ENCODE peak calls at places on chromosomes 13 and 19, in four cellular contexts. B is tibial nerve, M is body of pancreas, F is heart left ventricle. C is an unnamed sample. For H3K27me3, the result is how much of the 10 kb centered on the place peaks cover.

GRCh38 chr19:12656899-12657571 is 9.5 kb downstream of the MAN2B1 start:
- DNase-seq in B (no peak), F (no peak), M (peak), C (no peak)

GRCh38 chr13:105105471-105105870 is 1430.0 kb downstream of the EFNB2 start:
- DNase-seq in M (no peak), F (no peak), B (no peak), C (no peak)

GRCh38 chr13:111337206-111337605 is 16.8 kb downstream of the TEX29 start:
- DNase-seq in B (no peak), F (no peak), M (no peak), C (peak)

GRCh38 chr13:78680064-78680463 is 21.1 kb upstream of the OBI1 start:
- DNase-seq in M (no peak), F (no peak), B (no peak), C (no peak)

GRCh38 chr13:108961542-108962125 is 332.2 kb downstream of the MYO16 start:
- DNase-seq in M (no peak), B (no peak), F (no peak), C (no peak)

GRCh38 chr13:97391201-97391600 is 42.8 kb upstream of the RAP2A start:
- DNase-seq in B (no peak), F (no peak), M (no peak), C (no peak)

GRCh38 chr19:5130371-5131030 is 161.6 kb downstream of the KDM4B start:
- DNase-seq in B (no peak), F (no peak), M (peak), C (no peak)

GRCh38 chr13:97308735-97309429 is 86.7 kb downstream of the MBNL2 start:
- DNase-seq in M (no peak), F (no peak), B (no peak), C (no peak)

GRCh38 chr13:38090913-38091312 is 221.3 kb upstream of the TRPC4 start:
- DNase-seq in B (no peak), M (no peak), F (no peak), C (no peak)

GRCh38 chr13:74092711-74093110 is 41.5 kb downstream of the KLF12 start:
- DNase-seq in M (no peak), F (no peak), B (no peak), C (no peak)

GRCh38 chr13:97142452-97142851 is 79.7 kb upstream of the MBNL2 start:
- DNase-seq in B (no peak), M (peak), F (peak), C (no peak)

GRCh38 chr13:27338816-27339215 is 68.2 kb downstream of the RASL11A start:
- DNase-seq in B (no peak), M (no peak), F (no peak), C (no peak)

DNA sequence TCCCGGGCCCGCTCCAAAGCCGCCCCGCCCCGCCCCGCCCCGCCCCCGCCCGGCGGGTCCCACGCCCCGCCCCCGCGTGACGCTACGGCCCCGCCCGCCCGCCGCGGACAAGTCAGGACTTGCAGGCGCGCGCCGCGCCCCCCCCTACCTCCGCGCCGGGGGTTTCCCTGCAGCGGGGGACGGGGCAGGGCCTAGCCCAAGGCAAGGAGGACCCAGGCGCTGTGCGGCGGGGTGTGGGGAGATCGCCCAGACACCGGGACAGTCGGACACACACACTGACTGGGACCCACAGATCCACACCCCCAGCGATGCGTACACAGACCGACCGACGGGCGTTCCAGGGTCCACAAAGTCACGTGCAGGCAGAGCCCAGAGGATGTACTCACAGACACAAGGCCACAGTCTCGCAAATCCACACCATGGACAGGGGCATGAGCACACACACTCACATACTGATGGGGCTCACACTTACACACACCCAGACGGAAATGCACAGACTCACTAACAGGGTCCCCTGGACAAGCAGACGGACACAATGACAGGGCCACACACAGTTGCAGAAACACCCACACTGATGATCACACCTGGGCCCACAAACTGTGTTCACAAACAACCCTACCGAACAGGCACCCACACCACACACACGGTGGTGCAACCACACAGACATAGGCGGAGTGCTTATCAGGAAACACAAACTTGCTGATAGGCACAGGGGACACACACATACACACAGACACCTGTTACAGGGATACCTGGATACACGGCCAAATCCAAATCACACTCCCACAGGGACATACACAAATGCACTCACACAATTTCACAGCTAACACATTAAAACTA is 436 bp upstream of the BBC3 start:
- DNase-seq in F (peak), M (peak), B (peak), C (peak)
- TF ChIP-seq POLR2A in F (no peak), M (peak), B (no peak), C (no peak)

GRCh38 chr19:30278882-30279254 is 93.3 kb upstream of the ZNF536 start:
- DNase-seq in M (no peak), F (no peak), B (no peak), C (no peak)
- H3K27me3 ChIP-seq in M (under half), F (under half), B (under half), C (under half)

GRCh38 chr13:21541980-21542379 is 62.0 kb downstream of the MICU2 start:
- DNase-seq in B (no peak), M (no peak), F (no peak), C (no peak)
- H3K27ac ChIP-seq in B (no peak), M (peak), F (no peak), C (no peak)

GRCh38 chr19:6467384-6467783 is 3.3 kb downstream of the CRB3 start:
- DNase-seq in M (no peak), F (no peak), B (no peak), C (no peak)

GRCh38 chr19:6465663-6466062 is 1.6 kb downstream of the CRB3 start:
- DNase-seq in M (no peak), B (no peak), F (no peak), C (no peak)

GRCh38 chr19:6466526-6467248 is 2.6 kb downstream of the CRB3 start:
- DNase-seq in F (no peak), M (no peak), B (no peak), C (no peak)

GRCh38 chr19:6465006-6465405 is 935 bp downstream of the CRB3 start:
- DNase-seq in F (no peak), B (no peak), M (no peak), C (no peak)

GRCh38 chr19:6464070-6464873 is at the start of gene CRB3:
- DNase-seq in M (peak), F (no peak), B (no peak), C (no peak)
- TF ChIP-seq POLR2A in M (peak), F (no peak), B (no peak), C (no peak)

GRCh38 chr19:47221080-47221841 is 9.7 kb downstream of the BBC3 start:
- DNase-seq in B (no peak), M (no peak), F (no peak), C (no peak)
- H3K27me3 ChIP-seq in B (under half), M (under half), F (under half), C (under half)